ENCODE peak calls at places on chromosomes 4 and X, in four cellular contexts. C is neural progenitor cell, I is breast epithelium, B is cardiac muscle cell. D is an unnamed sample.
A peak's percentile ranks its signal among the peaks of the same experiment; 100 is the strongest.

GRCh38 chr4:153257151-153257620 is 52.9 kb downstream of the TRIM2 start:
- DNase-seq in C (peak; percentile 85), I (no peak), B (peak; percentile 66), D (peak; percentile 37)

GRCh38 chrX:20067709-20068315 is 48.9 kb downstream of the MAP7D2 start:
- DNase-seq in C (no peak), I (peak; percentile 81), B (peak; percentile 86), D (peak; percentile 64)

GRCh38 chrX:136623400-136623799 is 24.6 kb upstream of the CD40LG start:
- DNase-seq in C (no peak), I (no peak), B (no peak), D (no peak)

GRCh38 chr4:180808862-180809261 is 1434.3 kb upstream of the TENM3 start:
- DNase-seq in C (no peak), I (no peak), B (peak; percentile 18), D (no peak)

GRCh38 chr4:101649790-101650450 is 140.6 kb upstream of the BANK1 start:
- DNase-seq in C (no peak), I (peak; percentile 31), B (peak; percentile 34), D (no peak)

GRCh38 chr4:186878203-186878800 is 154.6 kb upstream of the FAT1 start:
- DNase-seq in C (no peak), I (no peak), B (no peak), D (no peak)

GRCh38 chr4:76600447-76600846 is 165.4 kb downstream of the SHROOM3 start:
- DNase-seq in C (no peak), I (no peak), B (no peak), D (no peak)

GRCh38 chrX:78321809-78322208 is 5.6 kb downstream of the CYSLTR1 start:
- DNase-seq in C (no peak), I (no peak), B (no peak), D (peak; percentile 17)

GRCh38 chr4:68995292-68995691 is 43.7 kb upstream of the UGT2A3 start:
- DNase-seq in C (no peak), I (no peak), B (no peak), D (no peak)

GRCh38 chr4:155529197-155529596 is 137.5 kb upstream of the GUCY1A1 start:
- DNase-seq in C (peak; percentile 41), I (no peak), B (peak; percentile 69), D (no peak)

GRCh38 chr4:152278505-152279301 is 257.2 kb downstream of the FBXW7 start:
- DNase-seq in C (no peak), I (no peak), B (no peak), D (no peak)

GRCh38 chrX:17377795-17378194 is 2.8 kb downstream of the NHS start:
- DNase-seq in C (peak; percentile 2), I (no peak), B (no peak), D (no peak)

GRCh38 chrX:18424482-18425198 is 768 bp upstream of the CDKL5 start:
- DNase-seq in C (peak; percentile 69), I (no peak), B (peak; percentile 33), D (peak; percentile 33)

GRCh38 chr4:53990641-53991040 is 73.8 kb downstream of the CHIC2 start:
- DNase-seq in C (no peak), I (no peak), B (peak; percentile 52), D (no peak)

GRCh38 chrX:154779261-154779660 is 16.6 kb downstream of the DKC1 start:
- DNase-seq in C (no peak), I (no peak), B (peak; percentile 51), D (no peak)

GRCh38 chr4:168796362-168797106 is 213.5 kb downstream of the CBR4 start:
- DNase-seq in C (no peak), I (no peak), B (peak; percentile 76), D (no peak)

GRCh38 chr4:153748378-153748777 is 11.4 kb downstream of the RNF175 start:
- DNase-seq in C (no peak), I (peak; percentile 50), B (peak; percentile 80), D (no peak)

GRCh38 chr4:177718514-177718913 is 276.3 kb upstream of the AGA start:
- DNase-seq in C (no peak), I (no peak), B (no peak), D (no peak)

GRCh38 chr4:6009452-6009851 is 8.8 kb downstream of the C4orf50 start:
- DNase-seq in C (no peak), I (no peak), B (no peak), D (no peak)

GRCh38 chr4:123744664-123745290 is 348.2 kb downstream of the SPRY1 start:
- DNase-seq in C (no peak), I (no peak), B (peak; percentile 97), D (peak; percentile 45)

GRCh38 chr4:39341075-39341725 is 25.0 kb downstream of the RFC1 start:
- DNase-seq in C (no peak), I (no peak), B (no peak), D (no peak)

GRCh38 chrX:49266536-49267445 is 2.3 kb upstream of the FOXP3 start:
- DNase-seq in C (no peak), I (no peak), B (no peak), D (no peak)

GRCh38 chrX:97238632-97239031 is 354.9 kb downstream of the RPA4 start:
- DNase-seq in C (no peak), I (no peak), B (peak; percentile 65), D (no peak)

GRCh38 chr4:147339116-147339515 is 141.8 kb upstream of the EDNRA start:
- DNase-seq in C (no peak), I (no peak), B (no peak), D (no peak)

GRCh38 chr4:169567916-169568315 is 44.5 kb downstream of the NEK1 start:
- DNase-seq in C (no peak), I (no peak), B (peak; percentile 16), D (no peak)

DNA sequence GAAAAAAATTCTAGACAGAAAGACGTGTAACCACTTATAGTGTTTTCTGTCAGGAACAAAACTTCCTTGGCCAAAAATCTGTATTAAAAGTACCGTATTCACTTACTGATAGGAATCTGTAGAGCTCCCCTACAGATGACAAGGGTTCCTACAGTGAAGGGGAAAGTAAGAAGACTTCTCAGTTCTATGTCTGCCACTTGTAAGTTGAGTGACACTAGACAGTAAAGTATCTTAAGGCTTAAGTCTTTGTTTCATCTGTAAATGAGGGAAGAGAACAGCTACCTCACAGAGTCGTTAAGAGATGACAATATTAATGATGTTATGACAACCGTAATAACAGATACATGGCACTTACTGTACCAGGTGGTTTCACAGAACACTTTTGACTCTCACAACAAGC is 3.3 kb downstream of the COQ2 start:
- DNase-seq in C (no peak), I (no peak), B (no peak), D (no peak)
- H3K27ac ChIP-seq in C (no peak overlapping the region), I (no peak overlapping the region), B (no peak overlapping the region), D (no peak overlapping the region)

GRCh38 chrX:139448996-139449395 is 81.5 kb upstream of the F9 start:
- DNase-seq in C (no peak), I (no peak), B (no peak), D (no peak)
- TF ChIP-seq CTCF in C (no peak), I (no peak), B (no peak), D (no peak)

GRCh38 chr4:182847956-182848450 is 69.2 kb downstream of the DCTD start:
- DNase-seq in C (no peak), I (no peak), B (no peak), D (no peak)

GRCh38 chr4:182847543-182847942 is 69.6 kb downstream of the DCTD start:
- DNase-seq in C (no peak), I (no peak), B (no peak), D (no peak)

GRCh38 chr4:182843813-182844325 is 73.3 kb downstream of the DCTD start:
- DNase-seq in C (no peak), I (no peak), B (no peak), D (no peak)

GRCh38 chr4:182846041-182846440 is 71.1 kb downstream of the DCTD start:
- DNase-seq in C (no peak), I (no peak), B (no peak), D (no peak)

GRCh38 chr4:182845618-182846017 is 71.6 kb downstream of the DCTD start:
- DNase-seq in C (no peak), I (no peak), B (no peak), D (no peak)
- H3K27ac ChIP-seq in C (no peak overlapping the region), I (no peak overlapping the region), B (no peak overlapping the region), D (no peak overlapping the region)

DNA sequence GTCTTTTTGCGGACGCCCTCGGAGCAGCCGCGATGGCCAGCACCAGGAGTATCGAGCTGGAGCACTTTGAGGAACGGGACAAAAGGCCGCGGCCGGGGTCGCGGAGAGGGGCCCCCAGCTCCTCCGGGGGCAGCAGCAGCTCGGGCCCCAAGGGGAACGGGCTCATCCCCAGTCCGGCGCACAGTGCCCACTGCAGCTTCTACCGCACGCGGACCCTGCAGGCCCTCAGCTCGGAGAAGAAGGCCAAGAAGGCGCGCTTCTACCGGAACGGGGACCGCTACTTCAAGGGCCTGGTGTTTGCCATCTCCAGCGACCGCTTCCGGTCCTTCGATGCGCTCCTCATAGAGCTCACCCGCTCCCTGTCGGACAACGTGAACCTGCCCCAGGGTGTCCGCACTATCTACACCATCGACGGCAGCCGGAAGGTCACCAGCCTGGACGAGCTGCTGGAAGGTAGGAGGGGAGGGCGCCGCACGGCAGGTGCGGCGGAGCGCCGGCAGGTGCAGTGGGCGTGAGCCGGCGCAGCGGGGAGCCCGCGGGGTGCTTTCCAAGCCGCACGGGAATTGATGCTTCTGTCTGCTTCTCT is 844 bp downstream of the DCLK2 start:
- DNase-seq in C (peak; percentile 64), I (no peak), B (peak; percentile 29), D (peak; percentile 53)
- TF ChIP-seq CTCF in C (no peak), I (no peak), B (no peak), D (no peak)

GRCh38 chr4:92304073-92304472 is 307 bp downstream of the GRID2 start:
- DNase-seq in C (peak; percentile 30), I (no peak), B (no peak), D (no peak)
- H3K27ac ChIP-seq in C (no peak overlapping the region), I (no peak overlapping the region), B (no peak overlapping the region), D (no peak overlapping the region)

GRCh38 chr4:7680731-7681130 is 246.0 kb upstream of the PSAPL1 start:
- DNase-seq in C (no peak), I (no peak), B (no peak), D (no peak)
- TF ChIP-seq CTCF in C (no peak), I (no peak), B (no peak), D (no peak)

GRCh38 chr4:121146530-121146929 is 17.6 kb downstream of the TNIP3 start:
- DNase-seq in C (no peak), I (no peak), B (peak; percentile 18), D (no peak)

GRCh38 chr4:121150486-121150885 is 13.6 kb downstream of the TNIP3 start:
- DNase-seq in C (no peak), I (no peak), B (no peak), D (no peak)

GRCh38 chr4:121150003-121150402 is 14.1 kb downstream of the TNIP3 start:
- DNase-seq in C (no peak), I (no peak), B (no peak), D (no peak)

GRCh38 chr4:121148621-121149020 is 15.5 kb downstream of the TNIP3 start:
- DNase-seq in C (no peak), I (no peak), B (no peak), D (no peak)

DNA sequence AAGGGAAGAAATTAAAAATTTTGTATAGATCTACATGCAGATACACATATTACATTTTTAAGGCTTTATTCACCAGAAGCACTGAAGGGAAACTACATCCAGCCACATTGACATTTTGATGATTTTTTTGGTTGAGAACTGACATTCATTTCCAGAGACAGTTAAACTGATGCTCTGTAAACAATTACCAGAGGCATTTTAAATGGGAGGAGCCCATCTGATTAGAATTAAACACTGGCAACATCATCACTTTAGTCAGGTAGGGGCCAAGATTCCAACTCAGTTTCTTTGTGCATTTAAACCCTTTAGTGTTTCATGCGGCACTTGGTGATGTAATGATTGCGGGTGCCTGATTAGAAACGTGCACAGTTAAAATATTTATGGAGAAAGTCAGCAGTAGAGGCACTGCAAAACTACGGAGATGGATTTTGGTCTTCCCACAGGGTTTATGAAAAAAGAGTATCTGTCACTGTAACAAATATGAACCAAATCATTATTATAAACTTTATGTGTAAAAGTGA is 16.1 kb downstream of the TNIP3 start:
- DNase-seq in C (no peak), I (no peak), B (peak; percentile 15), D (no peak)
- H3K27ac ChIP-seq in C (no peak overlapping the region), I (no peak overlapping the region), B (no peak overlapping the region), D (no peak overlapping the region)